ENCODE peak calls at places on chromosome 3, in five cellular contexts. R is neural progenitor cell, B is hepatocyte, J is HCT116, Y is GM23338. N is an unnamed sample.

GRCh38 chr3:127316685-127317084 is 28.8 kb upstream of the PRR20G start:
- DNase-seq in Y (no peak), R (no peak), B (no peak), J (no peak), N (no peak)

GRCh38 chr3:51343918-51344687 is 41.0 kb upstream of the MANF start:
- DNase-seq in B (peak), Y (no peak), R (no peak), J (peak), N (peak)

GRCh38 chr3:14925729-14926591 is 21.4 kb upstream of the NR2C2 start:
- DNase-seq in Y (peak), B (peak), J (peak), R (peak), N (peak)

GRCh38 chr3:168100777-168101492 is 5.2 kb upstream of the GOLIM4 start:
- DNase-seq in Y (no peak), J (no peak), R (no peak), B (no peak), N (peak)

GRCh38 chr3:40996827-40997710 is 202.2 kb upstream of the CTNNB1 start:
- DNase-seq in R (peak), Y (peak), J (no peak), B (no peak), N (no peak)

GRCh38 chr3:25045291-25045690 is 382.8 kb upstream of the RARB start:
- DNase-seq in B (peak), Y (peak), J (no peak), R (peak), N (no peak)

GRCh38 chr3:129984124-129984523 is 9.6 kb downstream of the TRH start:
- DNase-seq in J (no peak), R (peak), B (no peak), Y (peak), N (no peak)

GRCh38 chr3:155244206-155244605 is 49.3 kb downstream of the STRIT1 start:
- DNase-seq in J (no peak), B (no peak), Y (no peak), R (no peak), N (no peak)

GRCh38 chr3:52792413-52792812 is 2.2 kb upstream of the ITIH3 start:
- DNase-seq in Y (peak), B (no peak), R (peak), J (no peak), N (no peak)
- H3K27ac ChIP-seq in Y (no peak), B (no peak), R (no peak), J (no peak), N (no peak)

GRCh38 chr3:171551296-171551695 is 91.1 kb upstream of the TNIK start:
- DNase-seq in R (no peak), B (no peak), J (no peak), Y (no peak), N (no peak)

GRCh38 chr3:171553085-171553484 is 92.9 kb upstream of the TNIK start:
- DNase-seq in Y (no peak), B (no peak), J (no peak), R (no peak), N (no peak)

GRCh38 chr3:171552525-171552924 is 92.3 kb upstream of the TNIK start:
- DNase-seq in R (no peak), B (no peak), Y (no peak), J (no peak), N (no peak)

GRCh38 chr3:171543759-171544284 is 83.6 kb upstream of the TNIK start:
- DNase-seq in Y (peak), J (no peak), R (no peak), B (no peak), N (no peak)

DNA sequence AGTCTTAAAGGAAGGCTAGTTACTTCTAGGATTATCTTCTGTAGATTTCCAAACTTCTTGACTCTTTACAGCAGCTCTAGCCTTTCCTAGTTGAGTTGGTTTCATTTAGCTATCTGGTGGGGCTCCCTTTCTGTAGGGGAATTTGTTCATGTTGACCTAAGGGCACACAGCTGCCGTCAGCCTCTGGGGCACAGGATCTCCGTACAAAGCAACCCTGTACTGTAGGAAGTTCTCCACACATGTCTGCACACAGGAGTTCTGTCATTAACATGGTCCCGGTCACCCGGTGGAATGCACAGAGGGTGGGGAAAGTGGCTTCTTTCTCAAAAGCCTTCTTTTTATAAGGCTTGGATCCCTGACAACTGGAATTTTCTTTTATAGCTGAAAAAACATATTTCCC is 88.7 kb upstream of the TNIK start:
- DNase-seq in Y (no peak), J (no peak), R (no peak), B (no peak), N (no peak)
- TF ChIP-seq EZH2phosphoT487 in Y (no peak), J (no peak), R (no peak), B (no peak), N (no peak)

GRCh38 chr3:64268926-64269325 is 43.7 kb upstream of the PRICKLE2 start:
- DNase-seq in B (no peak), Y (no peak), J (no peak), R (no peak), N (no peak)

GRCh38 chr3:64266983-64267382 is 41.7 kb upstream of the PRICKLE2 start:
- DNase-seq in Y (no peak), B (no peak), J (no peak), R (no peak), N (no peak)

GRCh38 chr3:64266065-64266874 is 41.0 kb upstream of the PRICKLE2 start:
- DNase-seq in J (no peak), B (peak), R (no peak), Y (no peak), N (peak)

GRCh38 chr3:64270143-64270542 is 44.9 kb upstream of the PRICKLE2 start:
- DNase-seq in R (peak), Y (peak), B (no peak), J (no peak), N (no peak)

DNA sequence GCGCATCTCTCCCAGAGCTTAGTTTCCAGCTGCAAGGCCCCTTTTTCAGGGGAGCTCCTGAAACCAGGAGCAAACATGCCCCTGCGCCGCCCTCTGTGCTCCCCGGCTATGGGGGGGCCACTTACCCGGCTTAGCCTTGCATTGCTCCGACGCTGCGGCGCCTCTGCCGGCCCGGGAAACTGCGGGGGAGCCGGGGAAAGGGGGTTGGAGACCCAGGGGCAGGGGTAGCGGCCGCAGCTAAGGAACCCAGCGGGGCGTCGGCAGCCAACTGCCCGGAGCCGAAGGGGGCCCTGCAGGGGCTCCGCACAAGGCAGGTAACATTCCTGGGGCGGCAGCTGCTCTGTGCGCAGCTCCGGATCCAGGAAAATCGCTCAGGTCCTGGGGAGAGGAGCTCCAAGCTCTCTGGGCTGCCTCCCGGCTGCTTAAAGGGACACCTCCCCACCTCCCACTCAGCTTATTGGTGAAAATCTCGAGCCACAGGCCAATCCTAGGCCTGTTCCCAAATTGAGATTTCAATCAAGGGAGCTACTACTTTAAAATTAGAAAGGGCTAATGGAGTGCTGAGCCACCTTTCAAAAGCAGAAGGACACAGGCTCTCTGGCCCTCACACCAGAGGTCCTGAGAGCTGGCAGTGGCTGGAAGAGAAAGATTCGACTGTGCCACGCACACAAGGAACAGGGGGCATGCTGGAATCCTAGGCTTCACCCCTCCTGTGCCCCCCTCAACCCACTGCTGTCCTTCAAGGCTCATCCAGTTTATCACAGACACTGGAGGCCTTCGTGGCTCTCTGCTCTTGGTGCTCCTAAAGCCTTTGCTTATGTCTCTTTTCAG is 42.7 kb upstream of the PRICKLE2 start:
- DNase-seq in Y (peak), B (peak), R (peak), J (no peak), N (no peak)
- H3K4me3 ChIP-seq in Y (peak), B (peak), R (peak), J (no peak), N (no peak)

DNA sequence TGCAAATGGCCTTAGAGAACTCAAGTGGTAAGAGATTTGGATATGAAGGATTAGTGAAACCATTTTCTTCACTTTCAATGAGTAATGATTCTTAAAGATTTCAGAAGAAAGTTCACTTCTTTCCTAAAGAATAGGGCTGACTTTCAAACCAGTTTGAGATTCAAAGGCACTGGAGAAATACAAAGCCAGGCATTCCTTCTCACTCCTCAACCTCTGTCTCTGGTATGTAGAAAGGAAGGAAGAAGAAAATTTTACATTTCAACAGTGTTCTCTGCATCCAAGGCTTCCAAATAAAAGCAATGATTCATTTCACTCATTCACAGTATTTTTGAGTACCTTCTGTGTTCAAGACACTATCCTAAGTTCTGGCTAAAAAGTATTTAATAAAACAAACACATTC is 79.7 kb downstream of the IMPG2 start:
- DNase-seq in Y (peak), J (no peak), R (no peak), B (no peak), N (no peak)
- H3K27ac ChIP-seq in Y (peak), J (no peak), R (no peak), B (no peak), N (no peak)

GRCh38 chr3:149055575-149055974 is 30.8 kb downstream of the HLTF start:
- DNase-seq in R (no peak), B (no peak), J (no peak), Y (no peak), N (no peak)
- TF ChIP-seq EZH2phosphoT487 in R (no peak), B (no peak), J (no peak), Y (peak), N (no peak)

GRCh38 chr3:152279474-152279873 is 10.7 kb downstream of the MBNL1 start:
- DNase-seq in Y (no peak), B (no peak), R (no peak), J (no peak), N (no peak)

GRCh38 chr3:152281032-152281713 is 12.4 kb downstream of the MBNL1 start:
- DNase-seq in B (no peak), Y (no peak), R (no peak), J (no peak), N (no peak)

GRCh38 chr3:152282813-152283212 is 14.1 kb downstream of the MBNL1 start:
- DNase-seq in R (no peak), Y (no peak), J (no peak), B (no peak), N (no peak)

GRCh38 chr3:152278674-152279427 is 10.1 kb downstream of the MBNL1 start:
- DNase-seq in R (no peak), Y (no peak), B (no peak), J (no peak), N (no peak)

DNA sequence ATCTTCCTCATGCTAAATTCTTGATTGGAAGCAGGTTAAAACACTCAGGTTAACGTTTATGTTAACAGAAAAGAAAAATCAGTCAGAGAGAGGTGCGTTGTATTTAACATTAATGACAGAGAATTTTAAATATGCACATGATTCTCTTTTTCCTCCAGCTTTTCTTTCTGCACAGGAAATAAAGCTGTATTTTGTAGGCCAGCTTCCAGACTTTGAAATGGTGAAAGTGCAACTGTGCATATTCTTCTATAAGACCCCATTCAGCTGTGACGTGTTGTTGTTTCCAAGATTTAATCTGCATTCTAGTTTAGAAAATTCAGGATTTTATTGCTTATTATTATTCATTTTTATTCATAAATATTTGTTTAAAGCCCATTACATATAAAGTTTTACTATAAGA is 11.8 kb downstream of the MBNL1 start:
- DNase-seq in R (no peak), B (no peak), Y (no peak), J (no peak), N (no peak)
- H3K4me3 ChIP-seq in R (no peak), B (no peak), Y (no peak), J (no peak), N (no peak)

DNA sequence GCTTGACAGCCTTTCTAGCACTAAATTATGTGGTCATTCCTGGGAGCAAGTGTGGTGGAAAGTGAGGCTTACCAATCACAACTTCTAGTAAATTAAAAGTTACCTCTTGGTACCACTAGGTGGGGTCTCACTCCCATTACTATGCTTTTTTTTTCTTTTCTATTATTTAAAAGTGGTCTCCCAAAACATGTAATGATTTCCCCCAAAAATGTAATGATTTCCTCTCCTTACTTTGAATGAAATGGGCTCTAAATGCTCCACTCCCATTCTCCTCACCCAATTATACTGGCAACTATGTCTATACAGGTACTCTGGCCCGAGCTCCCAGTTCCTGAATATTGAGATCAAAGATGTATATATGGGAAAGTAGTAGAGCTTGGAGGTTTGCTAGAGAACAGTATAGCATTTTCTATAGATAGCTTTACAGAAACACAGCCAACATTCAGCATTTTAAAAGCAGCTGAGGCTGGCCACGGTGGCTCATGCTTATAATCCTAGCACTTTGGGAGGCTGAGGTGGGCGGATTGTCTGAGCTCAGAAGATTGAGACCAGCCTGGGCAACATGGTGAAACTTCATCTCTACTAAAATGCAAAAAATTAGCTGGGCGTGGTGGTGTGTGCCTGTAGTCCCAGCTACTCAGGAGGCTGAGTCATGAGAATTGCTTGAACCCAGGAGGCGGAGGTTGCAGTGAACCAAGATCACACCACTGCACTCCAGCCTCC is 70.9 kb downstream of the DCUN1D1 start:
- DNase-seq in Y (peak), J (no peak), B (peak), R (peak), N (peak)
- H3K27ac ChIP-seq in Y (no peak), J (no peak), B (no peak), R (no peak), N (no peak)

GRCh38 chr3:11465744-11466611 is 177.7 kb downstream of the VGLL4 start:
- DNase-seq in B (peak), R (no peak), Y (no peak), J (no peak), N (no peak)
- TF ChIP-seq EZH2phosphoT487 in B (no peak), R (no peak), Y (no peak), J (no peak), N (no peak)